ENCODE peak calls at places on chromosomes 6 and 20, in five cellular contexts. Z, P, O, N and R are unnamed samples.
A peak's percentile ranks its signal among the peaks of the same experiment; 100 is the strongest.

GRCh38 chr6:84771732-84772131 is 7.3 kb upstream of the TBX18 start:
- DNase-seq in Z (no peak), P (no peak), O (no peak), N (no peak), R (no peak)

GRCh38 chr6:131107166-131107565 is 28.1 kb upstream of the AKAP7 start:
- DNase-seq in Z (no peak), P (no peak), O (peak; percentile 96), N (no peak), R (no peak)

GRCh38 chr6:31568537-31568961 is 3.5 kb upstream of the LTA start:
- DNase-seq in Z (no peak), P (no peak), O (no peak), N (peak; percentile 81), R (no peak)

GRCh38 chr6:35728663-35729348 is 8.0 kb upstream of the ARMC12 start:
- DNase-seq in Z (no peak), P (peak; percentile 79), O (no peak), N (peak; percentile 70), R (no peak)

GRCh38 chr20:8361008-8361652 is 229.1 kb downstream of the PLCB1 start:
- DNase-seq in Z (no peak), P (no peak), O (peak; percentile 73), N (no peak), R (no peak)

GRCh38 chr6:53067799-53068442 is 2.7 kb downstream of the FBXO9 start:
- DNase-seq in Z (no peak), P (no peak), O (no peak), N (no peak), R (peak; percentile 85)

GRCh38 chr20:62953167-62953838 is 794 bp downstream of the SLC17A9 start:
- DNase-seq in Z (no peak), P (no peak), O (no peak), N (no peak), R (no peak)

GRCh38 chr6:84641076-84641475 is 123.3 kb downstream of the TBX18 start:
- DNase-seq in Z (no peak), P (no peak), O (peak; percentile 35), N (no peak), R (no peak)

GRCh38 chr6:167495506-167496391 is 170.9 kb downstream of the TTLL2 start:
- DNase-seq in Z (no peak), P (no peak), O (no peak), N (no peak), R (no peak)
- TF ChIP-seq CTCF in Z (no peak), P (no peak), O (no peak), N (no peak), R (no peak)

GRCh38 chr6:29961966-29962365 is 19.6 kb downstream of the HLA-A start:
- DNase-seq in Z (no peak), P (no peak), O (no peak), N (no peak), R (no peak)
- H3K4me3 ChIP-seq in Z (no peak overlapping the region), P (no peak overlapping the region), O (no peak overlapping the region), N (no peak overlapping the region), R (no peak overlapping the region)

DNA sequence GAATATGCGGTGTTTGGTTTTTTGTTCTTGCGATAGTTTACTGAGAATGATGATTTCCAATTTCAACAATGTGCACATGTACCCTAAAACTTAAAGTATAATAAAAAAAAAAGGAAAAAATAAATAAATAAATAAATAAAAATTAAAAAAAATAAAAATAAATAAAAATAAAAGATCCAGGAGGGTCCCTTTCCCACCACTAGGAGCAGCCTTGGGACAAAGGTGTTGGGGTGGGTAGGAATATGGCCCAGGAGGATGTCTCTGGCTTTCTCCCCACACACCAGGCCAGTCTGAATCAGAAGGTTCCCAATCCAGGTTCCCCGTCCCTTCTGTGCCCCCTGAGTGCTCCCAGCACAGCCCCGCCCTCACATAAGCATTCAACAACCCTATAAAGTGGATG is 9.5 kb downstream of the LRFN2 start:
- DNase-seq in Z (no peak), P (no peak), O (no peak), N (no peak), R (no peak)
- TF ChIP-seq CTCF in Z (no peak), P (no peak), O (no peak), N (no peak), R (no peak)

GRCh38 chr6:14428269-14428668 is 310.7 kb downstream of the CD83 start:
- DNase-seq in Z (no peak), P (no peak), O (no peak), N (no peak), R (no peak)

GRCh38 chr6:14430218-14430617 is 312.6 kb downstream of the CD83 start:
- DNase-seq in Z (no peak), P (no peak), O (no peak), N (no peak), R (no peak)

GRCh38 chr6:14429396-14429795 is 311.8 kb downstream of the CD83 start:
- DNase-seq in Z (no peak), P (no peak), O (no peak), N (no peak), R (no peak)

GRCh38 chr6:14435291-14435690 is 317.7 kb downstream of the CD83 start:
- DNase-seq in Z (no peak), P (no peak), O (peak; percentile 72), N (no peak), R (no peak)

GRCh38 chr6:14431375-14432330 is 314.1 kb downstream of the CD83 start:
- DNase-seq in Z (no peak), P (no peak), O (no peak), N (no peak), R (no peak)
- H3K4me3 ChIP-seq in Z (no peak overlapping the region), P (no peak overlapping the region), O (no peak overlapping the region), N (no peak overlapping the region), R (no peak overlapping the region)